ENCODE peak calls at places on chromosome 10, in four cellular contexts. G is NCI-H1105 treated with DMSO at 0.1 percent for 48 hours, C is activated T-cell treated with anti-CD3 and anti-CD28 coated beads for 24 hours, D is fibroblast of lung. F is an unnamed sample.
A peak's percentile ranks its signal among the peaks of the same experiment; 100 is the strongest.

GRCh38 chr10:18230794-18231193 is 90.6 kb downstream of the CACNB2 start:
- DNase-seq in G (no peak), C (no peak), D (peak; percentile 47), F (no peak)

GRCh38 chr10:84606428-84606827 is 278.0 kb downstream of the CCSER2 start:
- DNase-seq in G (no peak), D (no peak), C (no peak), F (no peak)

GRCh38 chr10:32279795-32280194 is 67.2 kb downstream of the EPC1 start:
- DNase-seq in G (no peak), C (no peak), D (no peak), F (no peak)

GRCh38 chr10:121833387-121833786 is 94.4 kb downstream of the ATE1 start:
- DNase-seq in C (no peak), G (no peak), D (no peak), F (no peak)

GRCh38 chr10:131706952-131707351 is 193.9 kb upstream of the PPP2R2D start:
- DNase-seq in C (no peak), D (no peak), G (no peak), F (no peak)

GRCh38 chr10:111034598-111035310 is 42.1 kb upstream of the ADRA2A start:
- DNase-seq in G (no peak), C (no peak), D (peak; percentile 49), F (no peak)

GRCh38 chr10:130648807-130649206 is 512.6 kb downstream of the GLRX3 start:
- DNase-seq in C (no peak), G (no peak), D (no peak), F (no peak)

GRCh38 chr10:71072146-71072819 is 140.1 kb upstream of the UNC5B start:
- DNase-seq in G (no peak), C (no peak), D (no peak), F (no peak)

GRCh38 chr10:117541909-117542705 is 439 bp upstream of the EMX2 start:
- DNase-seq in G (peak; percentile 86), D (peak; percentile 45), C (no peak), F (peak; percentile 78)

GRCh38 chr10:61901829-61902447 is 439 bp downstream of the ARID5B start:
- DNase-seq in C (no peak), D (peak; percentile 45), G (no peak), F (no peak)

GRCh38 chr10:132839061-132839460 is 53.1 kb upstream of the NKX6-2 start:
- DNase-seq in D (no peak), C (no peak), G (no peak), F (no peak)

GRCh38 chr10:7275761-7276440 is 134.9 kb downstream of the SFMBT2 start:
- DNase-seq in G (no peak), D (no peak), C (no peak), F (no peak)

GRCh38 chr10:49594594-49594993 is 15.5 kb upstream of the SLC18A3 start:
- DNase-seq in C (no peak), D (peak; percentile 51), G (peak; percentile 26), F (peak; percentile 52)

GRCh38 chr10:7874864-7875263 is 56.6 kb downstream of the TAF3 start:
- DNase-seq in C (no peak), G (no peak), D (no peak), F (no peak)

GRCh38 chr10:121880842-121881423 is 46.9 kb downstream of the ATE1 start:
- DNase-seq in D (no peak), C (no peak), G (peak; percentile 3), F (no peak)

GRCh38 chr10:24344279-24344678 is 135.3 kb downstream of the KIAA1217 start:
- DNase-seq in G (no peak), C (no peak), D (peak; percentile 100), F (no peak)

GRCh38 chr10:4407783-4408182 is 418.2 kb upstream of the AKR1E2 start:
- DNase-seq in G (no peak), D (peak; percentile 50), C (no peak), F (no peak)

GRCh38 chr10:123380491-123381085 is 226.4 kb downstream of the BUB3 start:
- DNase-seq in G (peak; percentile 29), D (peak; percentile 31), C (no peak), F (peak; percentile 68)

GRCh38 chr10:110765513-110766375 is 106.0 kb upstream of the PDCD4 start:
- DNase-seq in C (no peak), D (peak; percentile 37), G (no peak), F (peak; percentile 13)

GRCh38 chr10:33113111-33113856 is 155.3 kb upstream of the ITGB1 start:
- DNase-seq in G (no peak), D (peak; percentile 87), C (no peak), F (no peak)

GRCh38 chr10:129344103-129344502 is 122.9 kb upstream of the MGMT start:
- DNase-seq in G (no peak), D (no peak), C (no peak), F (no peak)

F was measured in NCI-H526.